ENCODE peak calls at places on chromosomes 7 and 10, in six cellular contexts. D is left ventricle myocardium superior; F is stimulated activated naive CD8-positive, alpha-beta T cell treated with anti-CD3 and anti-CD28 coated beads, Interleukin-15, Interleukin-2, amounts not matched to agents 100 U/mL and 50 U/mL, for 24 hours; V is activated T-cell treated with anti-CD3 and anti-CD28 coated beads, Interleukin-2, amount 50 U/mL, for 1 hour; W is NCI-H510A treated with DMSO at 0.1 percent for 48 hours; N is endothelial cell. H is an unnamed sample.

GRCh38 chr7:16816820-16817219 is 12.0 kb upstream of the AGR2 start:
- DNase-seq in D (no peak), F (no peak), V (no peak), W (no peak), N (no peak), H (no peak)

GRCh38 chr10:46255696-46256355 is 31.0 kb upstream of the ANTXRL start:
- DNase-seq in D (peak; percentile 86), F (peak; percentile 81), V (peak; percentile 54), W (peak; percentile 35), N (peak; percentile 83), H (peak; percentile 45)

GRCh38 chr7:29204491-29205281 is 10.1 kb downstream of the CHN2 start:
- DNase-seq in D (no peak), F (no peak), V (no peak), W (no peak), N (no peak), H (no peak)

GRCh38 chr10:5752301-5752871 is 60.8 kb downstream of the GDI2 start:
- DNase-seq in D (no peak), F (no peak), V (no peak), W (no peak), N (no peak), H (no peak)

GRCh38 chr7:73851410-73852338 is 9.3 kb upstream of the TMEM270 start:
- DNase-seq in D (no peak), F (no peak), V (no peak), W (peak; percentile 38), N (no peak), H (peak; percentile 72)

GRCh38 chr7:43723002-43723331 is 6.4 kb downstream of the COA1 start:
- DNase-seq in D (no peak), F (no peak), V (no peak), W (no peak), N (no peak), H (no peak)

GRCh38 chr7:5406957-5407930 is 16.4 kb downstream of the TNRC18 start:
- DNase-seq in D (no peak), F (no peak), V (no peak), W (no peak), N (no peak), H (no peak)

GRCh38 chr10:74134240-74134820 is 16.3 kb downstream of the AP3M1 start:
- DNase-seq in D (no peak), F (no peak), V (no peak), W (no peak), N (no peak), H (no peak)

GRCh38 chr10:26717476-26717875 is 20.0 kb downstream of the PDSS1 start:
- DNase-seq in D (no peak), F (no peak), V (no peak), W (no peak), N (no peak), H (no peak)

GRCh38 chr10:89644691-89644966 is 413 bp downstream of the PANK1 start:
- DNase-seq in D (no peak), F (no peak), V (no peak), W (peak; percentile 38), N (no peak), H (no peak)

GRCh38 chr7:6398943-6399342 is 48.8 kb downstream of the DAGLB start:
- DNase-seq in D (peak; percentile 55), F (no peak), V (no peak), W (no peak), N (no peak), H (no peak)

GRCh38 chr10:21707498-21707897 is 173.5 kb downstream of the MLLT10 start:
- DNase-seq in D (no peak), F (no peak), V (no peak), W (no peak), N (no peak), H (no peak)

H was measured in H54.